ENCODE peak calls at places on chromosome 20, in four cellular contexts. R is esophagus muscularis mucosa, N is B cell, K is GM13976. L is an unnamed sample.

GRCh38 chr20:37973059-37973910 is 60.0 kb downstream of the TTI1 start:
- DNase-seq in R (no peak), N (no peak), K (no peak), L (no peak)

GRCh38 chr20:33893314-33893713 is 82.2 kb downstream of the CHMP4B start:
- DNase-seq in K (no peak), N (no peak), R (no peak), L (no peak)

GRCh38 chr20:2879148-2879547 is 5.9 kb downstream of the PTPRA start:
- DNase-seq in R (no peak), K (no peak), N (no peak), L (no peak)

GRCh38 chr20:38604873-38605303 is 3.3 kb downstream of the ARHGAP40 start:
- DNase-seq in R (no peak), K (no peak), N (no peak), L (no peak)

GRCh38 chr20:44835661-44836221 is 25.4 kb upstream of the RIMS4 start:
- DNase-seq in K (no peak), N (no peak), R (peak), L (no peak)

GRCh38 chr20:36793294-36794115 is 19.9 kb upstream of the DSN1 start:
- DNase-seq in K (no peak), R (no peak), N (no peak), L (no peak)

GRCh38 chr20:24166412-24166811 is 177.8 kb upstream of the GGTLC1 start:
- DNase-seq in R (no peak), K (no peak), N (no peak), L (no peak)

GRCh38 chr20:51385941-51386530 is 156.5 kb downstream of the NFATC2 start:
- DNase-seq in K (peak), R (no peak), N (peak), L (peak)

GRCh38 chr20:58058421-58059140 is 169.9 kb downstream of the ANKRD60 start:
- DNase-seq in N (no peak), K (no peak), R (peak), L (no peak)

GRCh38 chr20:32969356-32970114 is 34.7 kb downstream of the SUN5 start:
- DNase-seq in K (peak), N (no peak), R (peak), L (no peak)

GRCh38 chr20:44477151-44477550 is 1.5 kb downstream of the TTPAL start:
- DNase-seq in K (no peak), N (no peak), R (no peak), L (no peak)

DNA sequence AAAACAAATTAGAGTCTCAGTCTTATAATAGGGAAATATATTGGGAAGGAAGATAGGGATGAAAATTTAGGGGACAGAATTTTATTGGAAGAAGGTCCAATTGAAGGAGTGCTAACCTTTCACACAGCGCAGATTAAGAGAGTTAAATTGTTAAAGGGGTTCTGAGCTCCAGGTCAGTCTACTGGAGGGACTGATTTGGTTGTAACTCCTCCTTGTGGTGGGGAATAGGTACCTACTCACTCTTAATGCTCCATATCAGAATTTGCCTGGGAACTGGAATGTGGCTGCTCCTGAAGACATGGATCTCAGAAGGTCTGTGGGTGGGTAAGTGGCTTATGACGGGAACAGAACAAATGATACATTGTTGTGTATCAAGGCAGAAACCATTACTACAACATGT is 143.5 kb downstream of the FLRT3 start:
- DNase-seq in R (no peak), K (no peak), N (no peak), L (no peak)
- TF ChIP-seq CTCF in R (no peak), K (no peak), N (no peak), L (no peak)

GRCh38 chr20:12575352-12576095 is 433.2 kb upstream of the SPTLC3 start:
- DNase-seq in K (no peak), N (no peak), R (peak), L (no peak)

GRCh38 chr20:12573428-12573827 is 435.3 kb upstream of the SPTLC3 start:
- DNase-seq in N (no peak), K (no peak), R (no peak), L (no peak)

GRCh38 chr20:12564982-12565381 is 443.8 kb upstream of the SPTLC3 start:
- DNase-seq in K (no peak), R (no peak), N (no peak), L (no peak)

GRCh38 chr20:12566596-12566995 is 442.2 kb upstream of the SPTLC3 start:
- DNase-seq in R (no peak), N (no peak), K (no peak), L (no peak)

GRCh38 chr20:12570371-12570770 is 438.4 kb upstream of the SPTLC3 start:
- DNase-seq in R (no peak), N (no peak), K (no peak), L (no peak)
- TF ChIP-seq CTCF in R (no peak), N (no peak), K (no peak), L (no peak)

GRCh38 chr20:61979701-61980635 is 85.7 kb downstream of the TAF4 start:
- DNase-seq in K (no peak), R (no peak), N (no peak), L (no peak)

GRCh38 chr20:61979090-61979489 is 86.6 kb downstream of the TAF4 start:
- DNase-seq in N (no peak), K (no peak), R (no peak), L (no peak)

GRCh38 chr20:61982951-61983315 is 82.7 kb downstream of the TAF4 start:
- DNase-seq in N (no peak), K (no peak), R (no peak), L (no peak)

GRCh38 chr20:61982240-61982950 is 83.3 kb downstream of the TAF4 start:
- DNase-seq in K (no peak), R (no peak), N (no peak), L (no peak)

GRCh38 chr20:61980647-61981583 is 84.8 kb downstream of the TAF4 start:
- DNase-seq in R (no peak), K (no peak), N (no peak), L (peak)
- TF ChIP-seq CTCF in R (peak), K (peak), N (peak), L (peak)

GRCh38 chr20:62628691-62629090 is 13.6 kb upstream of the SLCO4A1 start:
- DNase-seq in K (no peak), R (no peak), N (no peak), L (no peak)
- TF ChIP-seq CTCF in K (no peak), R (no peak), N (no peak), L (no peak)

GRCh38 chr20:49276895-49277785 is 717 bp downstream of the ZNFX1 start:
- DNase-seq in R (no peak), K (peak), N (peak), L (peak)

GRCh38 chr20:49275634-49276033 is 2.2 kb downstream of the ZNFX1 start:
- DNase-seq in R (no peak), K (no peak), N (no peak), L (no peak)

GRCh38 chr20:49278036-49278816 is at the start of gene ZNFX1:
- DNase-seq in N (peak), R (peak), K (peak), L (peak)

GRCh38 chr20:49277786-49278035 is 146 bp downstream of the ZNFX1 start:
- DNase-seq in K (no peak), R (no peak), N (no peak), L (no peak)

GRCh38 chr20:49276201-49276894 is 1.5 kb downstream of the ZNFX1 start:
- DNase-seq in N (peak), K (peak), R (no peak), L (peak)
- TF ChIP-seq CTCF in N (no peak), K (no peak), R (no peak), L (no peak)